ENCODE peak calls at places on chromosomes 1 and 21, in nine cellular contexts. One of them, this sample, is unnamed.

GRCh38 chr1:188782220-188782841 is 1695.3 kb downstream of the BRINP3 start:
- DNase-seq in sigmoid colon: no peak
- DNase-seq in A673: peak; percentile 73
- DNase-seq in PC-3: peak; percentile 55
- DNase-seq in epithelial cell of esophagus: peak; percentile 70
- DNase-seq in endodermal cell: peak; percentile 78
- DNase-seq in fibroblast of mammary gland: peak; percentile 1
- DNase-seq in ovary: no peak
- DNase-seq in cardiac fibroblast: peak; percentile 29
- DNase-seq in this sample: peak; percentile 1

GRCh38 chr1:107949467-107950253 is 15.3 kb downstream of the VAV3 start:
- DNase-seq in sigmoid colon: no peak
- DNase-seq in cardiac fibroblast: no peak
- DNase-seq in epithelial cell of esophagus: no peak
- DNase-seq in PC-3: no peak
- DNase-seq in fibroblast of mammary gland: no peak
- DNase-seq in ovary: no peak
- DNase-seq in endodermal cell: no peak
- DNase-seq in A673: no peak
- DNase-seq in this sample: no peak

GRCh38 chr1:64917328-64917861 is 49.0 kb downstream of the JAK1 start:
- DNase-seq in fibroblast of mammary gland: peak; percentile 99
- DNase-seq in sigmoid colon: peak; percentile 91
- DNase-seq in cardiac fibroblast: peak; percentile 97
- DNase-seq in A673: peak; percentile 92
- DNase-seq in endodermal cell: peak; percentile 65
- DNase-seq in epithelial cell of esophagus: peak; percentile 89
- DNase-seq in PC-3: peak; percentile 85
- DNase-seq in ovary: no peak
- DNase-seq in this sample: peak; percentile 95

GRCh38 chr1:203475012-203475981 is at the start of gene PRELP:
- DNase-seq in sigmoid colon: peak; percentile 94
- DNase-seq in fibroblast of mammary gland: no peak
- DNase-seq in cardiac fibroblast: no peak
- DNase-seq in epithelial cell of esophagus: peak; percentile 22
- DNase-seq in A673: no peak
- DNase-seq in PC-3: peak; percentile 64
- DNase-seq in endodermal cell: peak; percentile 90
- DNase-seq in ovary: peak; percentile 66
- DNase-seq in this sample: peak; percentile 49

GRCh38 chr1:8423702-8424538 is 106.0 kb downstream of the SLC45A1 start:
- DNase-seq in epithelial cell of esophagus: peak; percentile 59
- DNase-seq in A673: peak; percentile 85
- DNase-seq in PC-3: peak; percentile 61
- DNase-seq in endodermal cell: peak; percentile 92
- DNase-seq in cardiac fibroblast: peak; percentile 59
- DNase-seq in sigmoid colon: peak; percentile 74
- DNase-seq in fibroblast of mammary gland: peak; percentile 71
- DNase-seq in ovary: peak; percentile 65
- DNase-seq in this sample: peak; percentile 78

GRCh38 chr1:155128755-155129473 is 1.2 kb downstream of the EFNA1 start:
- DNase-seq in endodermal cell: peak; percentile 68
- DNase-seq in epithelial cell of esophagus: peak; percentile 52
- DNase-seq in PC-3: peak; percentile 61
- DNase-seq in ovary: no peak
- DNase-seq in cardiac fibroblast: no peak
- DNase-seq in sigmoid colon: peak; percentile 69
- DNase-seq in A673: no peak
- DNase-seq in fibroblast of mammary gland: no peak
- DNase-seq in this sample: no peak

GRCh38 chr1:204358605-204359004 is 1.1 kb downstream of the PLEKHA6 start:
- DNase-seq in A673: no peak
- DNase-seq in epithelial cell of esophagus: no peak
- DNase-seq in cardiac fibroblast: no peak
- DNase-seq in fibroblast of mammary gland: no peak
- DNase-seq in sigmoid colon: peak; percentile 41
- DNase-seq in PC-3: no peak
- DNase-seq in endodermal cell: no peak
- DNase-seq in ovary: no peak
- DNase-seq in this sample: no peak

GRCh38 chr1:84840346-84840745 is 52.7 kb downstream of the LPAR3 start:
- DNase-seq in ovary: no peak
- DNase-seq in PC-3: peak; percentile 65
- DNase-seq in fibroblast of mammary gland: no peak
- DNase-seq in sigmoid colon: no peak
- DNase-seq in endodermal cell: no peak
- DNase-seq in A673: no peak
- DNase-seq in epithelial cell of esophagus: no peak
- DNase-seq in cardiac fibroblast: peak; percentile 42
- DNase-seq in this sample: no peak

GRCh38 chr1:84603941-84604830 is 29.9 kb upstream of the CTBS start:
- DNase-seq in fibroblast of mammary gland: peak; percentile 95
- DNase-seq in PC-3: peak; percentile 97
- DNase-seq in A673: peak; percentile 21
- DNase-seq in ovary: no peak
- DNase-seq in cardiac fibroblast: peak; percentile 94
- DNase-seq in endodermal cell: peak; percentile 74
- DNase-seq in epithelial cell of esophagus: peak; percentile 98
- DNase-seq in sigmoid colon: peak; percentile 78
- DNase-seq in this sample: peak; percentile 91

GRCh38 chr1:200753650-200754198 is 15.0 kb downstream of the CAMSAP2 start:
- DNase-seq in ovary: no peak
- DNase-seq in cardiac fibroblast: no peak
- DNase-seq in sigmoid colon: no peak
- DNase-seq in A673: no peak
- DNase-seq in PC-3: no peak
- DNase-seq in endodermal cell: no peak
- DNase-seq in epithelial cell of esophagus: no peak
- DNase-seq in fibroblast of mammary gland: no peak
- DNase-seq in this sample: no peak

GRCh38 chr1:35605882-35606182 is 32.7 kb downstream of the TFAP2E start:
- DNase-seq in PC-3: peak; percentile 52
- DNase-seq in cardiac fibroblast: peak; percentile 53
- DNase-seq in A673: no peak
- DNase-seq in fibroblast of mammary gland: no peak
- DNase-seq in endodermal cell: no peak
- DNase-seq in ovary: no peak
- DNase-seq in epithelial cell of esophagus: no peak
- DNase-seq in sigmoid colon: no peak
- DNase-seq in this sample: peak; percentile 18

GRCh38 chr21:37460196-37460595 is 93.6 kb downstream of the DYRK1A start:
- DNase-seq in cardiac fibroblast: no peak
- DNase-seq in PC-3: no peak
- DNase-seq in sigmoid colon: no peak
- DNase-seq in fibroblast of mammary gland: no peak
- DNase-seq in ovary: no peak
- DNase-seq in endodermal cell: peak; percentile 76
- DNase-seq in epithelial cell of esophagus: no peak
- DNase-seq in A673: peak; percentile 52
- DNase-seq in this sample: no peak

GRCh38 chr1:40808909-40809308 is 25.3 kb downstream of the KCNQ4 start:
- DNase-seq in PC-3: no peak
- DNase-seq in endodermal cell: no peak
- DNase-seq in epithelial cell of esophagus: no peak
- DNase-seq in A673: no peak
- DNase-seq in sigmoid colon: no peak
- DNase-seq in ovary: no peak
- DNase-seq in fibroblast of mammary gland: no peak
- DNase-seq in cardiac fibroblast: no peak
- DNase-seq in this sample: no peak

GRCh38 chr1:14804626-14805025 is 206.1 kb downstream of the KAZN start:
- DNase-seq in PC-3: peak; percentile 46
- DNase-seq in A673: peak; percentile 30
- DNase-seq in ovary: no peak
- DNase-seq in cardiac fibroblast: no peak
- DNase-seq in endodermal cell: peak; percentile 79
- DNase-seq in fibroblast of mammary gland: no peak
- DNase-seq in sigmoid colon: no peak
- DNase-seq in epithelial cell of esophagus: no peak
- DNase-seq in this sample: no peak

GRCh38 chr1:160865316-160865715 is 2.6 kb upstream of the CD244 start:
- DNase-seq in fibroblast of mammary gland: no peak
- DNase-seq in sigmoid colon: no peak
- DNase-seq in cardiac fibroblast: no peak
- DNase-seq in PC-3: no peak
- DNase-seq in ovary: no peak
- DNase-seq in endodermal cell: no peak
- DNase-seq in A673: no peak
- DNase-seq in epithelial cell of esophagus: no peak
- DNase-seq in this sample: no peak

GRCh38 chr21:42614811-42615342 is 38.5 kb upstream of the PDE9A start:
- DNase-seq in epithelial cell of esophagus: peak; percentile 96
- DNase-seq in sigmoid colon: no peak
- DNase-seq in endodermal cell: peak; percentile 59
- DNase-seq in A673: peak; percentile 38
- DNase-seq in cardiac fibroblast: no peak
- DNase-seq in ovary: no peak
- DNase-seq in fibroblast of mammary gland: peak; percentile 34
- DNase-seq in PC-3: peak; percentile 75
- DNase-seq in this sample: peak; percentile 20
- H3K4me3 ChIP-seq in epithelial cell of esophagus: no peak overlapping the region
- H3K4me3 ChIP-seq in sigmoid colon: no peak overlapping the region
- H3K4me3 ChIP-seq in endodermal cell: no peak overlapping the region
- H3K4me3 ChIP-seq in A673: no peak overlapping the region
- H3K4me3 ChIP-seq in cardiac fibroblast: no peak overlapping the region
- H3K4me3 ChIP-seq in ovary: no peak overlapping the region
- H3K4me3 ChIP-seq in fibroblast of mammary gland: no peak overlapping the region
- H3K4me3 ChIP-seq in PC-3: no peak overlapping the region
- H3K4me3 ChIP-seq in this sample: no peak overlapping the region

GRCh38 chr1:205961970-205962820 is 18.9 kb upstream of the SLC26A9 start:
- DNase-seq in epithelial cell of esophagus: no peak
- DNase-seq in fibroblast of mammary gland: no peak
- DNase-seq in PC-3: peak; percentile 17
- DNase-seq in endodermal cell: no peak
- DNase-seq in A673: peak; percentile 30
- DNase-seq in cardiac fibroblast: peak; percentile 48
- DNase-seq in sigmoid colon: no peak
- DNase-seq in ovary: no peak
- DNase-seq in this sample: peak; percentile 7

GRCh38 chr1:205961405-205961804 is 18.1 kb upstream of the SLC26A9 start:
- DNase-seq in PC-3: no peak
- DNase-seq in endodermal cell: no peak
- DNase-seq in ovary: no peak
- DNase-seq in sigmoid colon: no peak
- DNase-seq in A673: no peak
- DNase-seq in fibroblast of mammary gland: no peak
- DNase-seq in epithelial cell of esophagus: no peak
- DNase-seq in cardiac fibroblast: peak; percentile 51
- DNase-seq in this sample: no peak

GRCh38 chr1:205963756-205964155 is 20.5 kb upstream of the SLC26A9 start:
- DNase-seq in PC-3: no peak
- DNase-seq in A673: no peak
- DNase-seq in fibroblast of mammary gland: no peak
- DNase-seq in sigmoid colon: no peak
- DNase-seq in ovary: no peak
- DNase-seq in cardiac fibroblast: no peak
- DNase-seq in epithelial cell of esophagus: no peak
- DNase-seq in endodermal cell: no peak
- DNase-seq in this sample: no peak

GRCh38 chr1:205963352-205963751 is 20.1 kb upstream of the SLC26A9 start:
- DNase-seq in cardiac fibroblast: peak; percentile 87
- DNase-seq in PC-3: peak; percentile 22
- DNase-seq in endodermal cell: no peak
- DNase-seq in sigmoid colon: no peak
- DNase-seq in fibroblast of mammary gland: peak; percentile 96
- DNase-seq in ovary: no peak
- DNase-seq in epithelial cell of esophagus: peak; percentile 82
- DNase-seq in A673: no peak
- DNase-seq in this sample: peak; percentile 33

DNA sequence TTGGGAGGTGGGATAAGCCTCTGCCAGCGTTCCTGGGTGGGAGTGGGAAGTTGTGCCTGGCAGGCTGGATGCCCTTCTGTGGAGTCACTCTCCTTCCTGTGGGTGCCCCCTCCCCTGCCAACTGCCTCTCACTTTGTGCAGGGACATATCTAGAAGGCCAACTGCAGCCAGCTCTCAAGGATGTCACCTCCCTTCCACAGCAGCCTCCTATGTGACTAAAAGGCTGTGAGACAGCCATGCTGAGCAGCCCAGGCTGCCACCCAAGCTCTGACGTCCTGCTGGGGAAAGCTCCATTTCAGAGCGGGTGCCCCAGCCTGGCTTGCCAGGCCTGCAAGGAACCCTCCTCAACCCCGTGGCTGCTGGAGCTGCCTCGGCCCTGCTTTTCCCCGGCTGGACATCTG is 19.6 kb upstream of the SLC26A9 start:
- DNase-seq in A673: no peak
- DNase-seq in PC-3: no peak
- DNase-seq in epithelial cell of esophagus: no peak
- DNase-seq in sigmoid colon: no peak
- DNase-seq in fibroblast of mammary gland: no peak
- DNase-seq in endodermal cell: no peak
- DNase-seq in cardiac fibroblast: no peak
- DNase-seq in ovary: no peak
- DNase-seq in this sample: no peak
- TF ChIP-seq CTCF in A673: no peak
- TF ChIP-seq CTCF in PC-3: no peak
- TF ChIP-seq CTCF in epithelial cell of esophagus: no peak
- TF ChIP-seq CTCF in sigmoid colon: no peak
- TF ChIP-seq CTCF in fibroblast of mammary gland: no peak
- TF ChIP-seq CTCF in endodermal cell: no peak
- TF ChIP-seq CTCF in cardiac fibroblast: no peak
- TF ChIP-seq CTCF in ovary: no peak
- TF ChIP-seq CTCF in this sample: no peak

DNA sequence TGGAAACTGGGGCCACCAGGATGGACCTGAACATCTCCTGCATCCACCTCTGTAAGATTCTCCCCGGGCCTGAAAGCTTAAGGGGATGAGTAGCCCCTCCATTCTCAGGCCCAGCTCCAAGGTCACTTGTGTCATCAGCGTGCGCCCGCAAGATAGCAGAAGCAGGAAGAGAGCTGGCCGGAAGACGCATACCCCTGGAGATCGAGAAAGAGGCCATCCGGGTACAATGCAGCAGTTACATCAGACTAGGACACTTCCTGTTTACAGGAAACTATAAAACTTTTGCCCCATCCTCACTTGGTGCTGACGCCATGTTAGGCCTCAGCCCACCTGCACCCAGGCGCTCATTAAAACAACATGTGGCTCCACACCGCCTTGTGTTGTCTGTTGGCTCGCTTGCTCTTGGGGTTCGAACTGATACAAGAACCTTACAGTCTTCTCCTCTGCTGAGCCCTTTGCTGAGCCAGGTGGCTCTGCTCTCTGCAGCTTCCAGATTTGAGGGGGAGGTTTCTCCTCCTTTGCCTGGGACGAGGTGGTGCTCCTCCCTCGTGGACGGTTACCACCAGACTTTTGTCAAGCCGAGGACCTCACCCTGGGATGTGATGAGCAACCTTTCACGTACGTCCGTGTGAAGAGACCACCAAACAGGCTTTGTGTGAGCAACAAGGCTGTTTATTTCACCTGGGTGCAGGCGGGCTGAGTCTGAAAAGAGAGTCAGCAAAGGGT is 277.5 kb upstream of the C1orf174 start:
- DNase-seq in epithelial cell of esophagus: no peak
- DNase-seq in sigmoid colon: peak; percentile 32
- DNase-seq in A673: no peak
- DNase-seq in PC-3: no peak
- DNase-seq in cardiac fibroblast: no peak
- DNase-seq in ovary: no peak
- DNase-seq in fibroblast of mammary gland: no peak
- DNase-seq in endodermal cell: no peak
- DNase-seq in this sample: no peak
- H3K4me3 ChIP-seq in epithelial cell of esophagus: no peak overlapping the region
- H3K4me3 ChIP-seq in sigmoid colon: no peak overlapping the region
- H3K4me3 ChIP-seq in A673: no peak overlapping the region
- H3K4me3 ChIP-seq in PC-3: no peak overlapping the region
- H3K4me3 ChIP-seq in cardiac fibroblast: no peak overlapping the region
- H3K4me3 ChIP-seq in ovary: no peak overlapping the region
- H3K4me3 ChIP-seq in fibroblast of mammary gland: no peak overlapping the region
- H3K4me3 ChIP-seq in endodermal cell: no peak overlapping the region
- H3K4me3 ChIP-seq in this sample: no peak overlapping the region

GRCh38 chr1:1119272-1119890 is 3.5 kb upstream of the C1orf159 start:
- DNase-seq in ovary: no peak
- DNase-seq in fibroblast of mammary gland: no peak
- DNase-seq in PC-3: no peak
- DNase-seq in A673: no peak
- DNase-seq in cardiac fibroblast: no peak
- DNase-seq in epithelial cell of esophagus: no peak
- DNase-seq in endodermal cell: no peak
- DNase-seq in sigmoid colon: peak; percentile 63
- DNase-seq in this sample: no peak
- TF ChIP-seq CTCF in ovary: no peak
- TF ChIP-seq CTCF in fibroblast of mammary gland: no peak
- TF ChIP-seq CTCF in PC-3: no peak
- TF ChIP-seq CTCF in A673: no peak
- TF ChIP-seq CTCF in cardiac fibroblast: no peak
- TF ChIP-seq CTCF in epithelial cell of esophagus: no peak
- TF ChIP-seq CTCF in endodermal cell: no peak
- TF ChIP-seq CTCF in sigmoid colon: no peak
- TF ChIP-seq CTCF in this sample: no peak